ENCODE peak calls at places on chromosomes 4 and X, in ten cellular contexts. L is suprapubic skin, D is A549, G is transverse colon, F is stomach, U is HepG2, I is SK-N-SH, M is esophagus muscularis mucosa, P is GM12878, C is ovary. V is an unnamed sample.

GRCh38 chr4:152803541-152803940 is 23.8 kb downstream of the ARFIP1 start:
- DNase-seq in L (no peak), D (no peak), C (no peak), M (no peak), F (no peak), G (no peak), P (no peak), I (no peak), U (no peak), V (no peak)

GRCh38 chr4:7417639-7418038 is 17.1 kb downstream of the PSAPL1 start:
- DNase-seq in G (peak; percentile 1), C (no peak), I (peak; percentile 4), D (no peak), L (peak; percentile 21), M (no peak), P (no peak), U (no peak), F (peak; percentile 8), V (no peak)

GRCh38 chr4:166045457-166045856 is 172.4 kb downstream of the TLL1 start:
- DNase-seq in D (no peak), C (no peak), I (no peak), U (no peak), M (no peak), P (peak; percentile 59), F (no peak), L (no peak), G (no peak), V (no peak)

GRCh38 chr4:37946503-37947179 is 13.6 kb upstream of the PTTG2 start:
- DNase-seq in I (no peak), D (no peak), L (no peak), C (no peak), G (peak; percentile 30), M (no peak), P (no peak), U (no peak), F (no peak), V (no peak)

GRCh38 chr4:143337600-143338287 is 1.1 kb downstream of the GAB1 start:
- DNase-seq in I (peak; percentile 37), C (peak; percentile 67), D (no peak), M (no peak), P (no peak), G (peak; percentile 79), U (peak; percentile 70), F (peak; percentile 57), L (no peak), V (peak; percentile 35)

GRCh38 chr4:188328966-188329365 is 189.7 kb downstream of the TRIML1 start:
- DNase-seq in D (no peak), G (no peak), I (no peak), U (no peak), C (no peak), P (no peak), M (no peak), F (no peak), L (no peak), V (no peak)

GRCh38 chr4:97366661-97367060 is 776.6 kb downstream of the STPG2 start:
- DNase-seq in L (no peak), C (no peak), F (no peak), G (no peak), D (no peak), M (no peak), I (no peak), P (no peak), U (no peak), V (no peak)

GRCh38 chr4:65535128-65535527 is 135.2 kb downstream of the EPHA5 start:
- DNase-seq in G (no peak), L (no peak), M (no peak), C (no peak), U (no peak), I (no peak), F (no peak), P (no peak), D (no peak), V (no peak)

GRCh38 chrX:106716463-106716862 is 10.0 kb upstream of the RNF128 start:
- DNase-seq in L (no peak), D (no peak), P (no peak), U (no peak), C (no peak), I (no peak), G (no peak), F (no peak), M (no peak), V (no peak)

GRCh38 chr4:1332686-1333085 is 14.3 kb upstream of the UVSSA start:
- DNase-seq in F (no peak), P (no peak), U (no peak), L (peak; percentile 61), C (no peak), D (no peak), G (no peak), I (no peak), M (no peak), V (no peak)

GRCh38 chr4:139153411-139154133 is 23.4 kb downstream of the ELF2 start:
- DNase-seq in C (no peak), D (no peak), P (no peak), I (no peak), F (no peak), G (no peak), U (peak; percentile 86), L (no peak), M (no peak), V (no peak)

GRCh38 chr4:38177792-38178665 is 217.8 kb downstream of the PTTG2 start:
- DNase-seq in C (peak; percentile 81), G (peak; percentile 81), D (no peak), F (peak; percentile 90), U (no peak), I (no peak), P (no peak), M (no peak), L (peak; percentile 91), V (peak; percentile 55)

GRCh38 chr4:33411182-33411581 is 2691.0 kb downstream of the PCDH7 start:
- DNase-seq in I (no peak), U (no peak), F (no peak), P (peak; percentile 3), G (no peak), M (no peak), L (no peak), D (no peak), C (no peak), V (no peak)

DNA sequence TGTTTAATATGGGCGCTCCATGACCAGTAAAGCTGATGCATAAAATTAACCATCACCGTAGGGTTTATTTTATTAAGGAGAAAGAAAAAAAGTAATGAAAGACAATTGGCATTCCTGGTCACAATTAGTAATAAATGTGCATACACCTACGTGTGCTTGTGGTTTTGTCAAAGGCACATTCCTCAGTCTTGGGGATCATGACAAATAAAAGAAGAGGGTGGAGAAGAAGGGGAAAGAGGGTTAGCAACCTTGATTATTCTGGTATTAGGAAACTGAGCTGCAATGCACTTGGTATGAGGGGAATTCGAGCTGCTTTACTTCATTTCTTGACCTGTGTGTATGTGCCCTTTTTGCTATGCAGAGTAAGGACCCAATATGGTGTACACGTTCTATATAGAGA is 1798.3 kb upstream of the PCDH7 start:
- DNase-seq in C (no peak), F (no peak), P (no peak), G (no peak), I (no peak), U (no peak), M (no peak), L (no peak), D (no peak), V (no peak)
- TF ChIP-seq EP300 in C (no peak), F (no peak), P (no peak), G (no peak), I (no peak), U (no peak), M (no peak), L (no peak), D (no peak), V (no peak)

DNA sequence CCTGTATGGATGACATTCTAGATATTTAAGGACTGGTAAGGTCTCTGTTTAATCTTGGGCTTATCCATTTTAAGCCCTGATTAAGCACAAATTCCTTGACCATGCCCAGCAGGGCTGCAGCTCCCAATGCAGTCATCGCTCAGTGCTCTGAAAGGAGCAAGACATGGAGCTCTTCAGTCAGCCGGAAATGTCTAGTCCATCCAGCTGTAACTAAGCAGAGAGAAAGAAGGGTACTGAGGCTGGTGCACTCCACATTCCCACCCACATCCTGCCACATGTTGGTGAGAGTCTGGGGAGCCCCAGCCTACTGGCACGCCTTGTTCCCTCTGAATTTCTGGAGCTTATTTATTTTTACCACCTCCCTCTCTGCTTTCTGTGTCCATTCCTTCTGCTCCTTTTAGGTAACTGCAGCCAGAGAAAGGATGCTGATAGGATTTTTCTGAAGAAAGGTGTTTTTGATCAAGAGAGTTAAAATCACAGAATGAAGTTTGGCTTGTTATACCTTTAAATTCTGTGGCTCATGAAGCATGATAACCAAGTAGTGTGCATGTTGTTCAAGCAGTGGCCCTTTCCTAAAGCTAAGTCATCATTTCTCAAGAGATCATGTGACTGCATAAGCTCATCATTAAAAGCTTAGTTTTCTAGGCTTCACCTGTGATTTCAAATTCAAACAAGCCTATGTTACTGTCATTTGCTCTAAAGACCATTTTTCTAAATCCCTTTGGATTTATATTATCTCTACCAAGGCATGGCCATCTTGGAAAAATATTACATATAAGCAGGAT is 74.0 kb downstream of the GALNT7 start:
- DNase-seq in C (no peak), I (no peak), G (no peak), D (no peak), P (no peak), L (no peak), U (no peak), F (no peak), M (no peak), V (no peak)
- H3K4me1 ChIP-seq in C (peaks cover 2% of the 10 kb centered on the region), I (no peaks in the 10 kb centered on the region), G (no peaks in the 10 kb centered on the region), D (peaks cover 37% of the 10 kb centered on the region), P (peaks cover 30% of the 10 kb centered on the region), L (peaks cover 2% of the 10 kb centered on the region), U (no peaks in the 10 kb centered on the region), F (peaks cover 5% of the 10 kb centered on the region), M (peaks cover under 1% of the 10 kb centered on the region), V (no peaks in the 10 kb centered on the region)

GRCh38 chr4:177308125-177308524 is 1.5 kb upstream of the NEIL3 start:
- DNase-seq in D (no peak), G (no peak), M (no peak), U (peak; percentile 12), P (no peak), C (no peak), I (no peak), L (no peak), F (no peak), V (no peak)
- TF ChIP-seq EP300 in D (peak; percentile 76), G (no peak), M (no peak), U (no peak), P (no peak), C (no peak), I (no peak), L (no peak), F (no peak), V (no peak)

GRCh38 chrX:57583477-57583876 is 8.3 kb upstream of the ZXDB start:
- DNase-seq in I (no peak), D (no peak), F (no peak), G (peak; percentile 12), L (no peak), U (no peak), P (no peak), C (no peak), M (no peak), V (no peak)

GRCh38 chrX:57586360-57586759 is 5.5 kb upstream of the ZXDB start:
- DNase-seq in G (no peak), P (no peak), C (no peak), D (no peak), F (no peak), M (no peak), I (no peak), L (no peak), U (no peak), V (no peak)

GRCh38 chrX:57587607-57588006 is 4.2 kb upstream of the ZXDB start:
- DNase-seq in L (no peak), U (no peak), C (no peak), M (no peak), G (no peak), D (no peak), P (no peak), I (no peak), F (no peak), V (no peak)

GRCh38 chrX:57587062-57587461 is 4.7 kb upstream of the ZXDB start:
- DNase-seq in L (no peak), P (no peak), F (no peak), U (no peak), D (no peak), M (no peak), I (no peak), G (no peak), C (no peak), V (no peak)
- H3K4me1 ChIP-seq in L (peaks cover 9% of the 10 kb centered on the region), P (no peaks in the 10 kb centered on the region), F (no peaks in the 10 kb centered on the region), U (peaks cover 8% of the 10 kb centered on the region), D (peaks cover 17% of the 10 kb centered on the region), M (peaks cover 6% of the 10 kb centered on the region), I (peaks cover 3% of the 10 kb centered on the region), G (no peaks in the 10 kb centered on the region), C (no peaks in the 10 kb centered on the region), V (no peaks in the 10 kb centered on the region)